ENCODE peak calls at places on chromosomes 5 and 9, in four cellular contexts. One of them, this sample, is unnamed.
A peak's percentile ranks its signal among the peaks of the same experiment; 100 is the strongest.

GRCh38 chr5:168670881-168671575 is 91.9 kb upstream of the PANK3 start:
- DNase-seq in dorsolateral prefrontal cortex: no peak
- DNase-seq in right lobe of liver: no peak
- DNase-seq in fibroblast of lung: no peak
- DNase-seq in this sample: no peak

GRCh38 chr9:34457266-34458012 is 931 bp downstream of the FAM219A start:
- DNase-seq in dorsolateral prefrontal cortex: peak; percentile 61
- DNase-seq in right lobe of liver: peak; percentile 76
- DNase-seq in fibroblast of lung: peak; percentile 63
- DNase-seq in this sample: peak; percentile 74

GRCh38 chr9:34254141-34254913 is 74.7 kb downstream of the KIF24 start:
- DNase-seq in dorsolateral prefrontal cortex: no peak
- DNase-seq in right lobe of liver: no peak
- DNase-seq in fibroblast of lung: peak; percentile 75
- DNase-seq in this sample: peak; percentile 97

GRCh38 chr5:173454764-173455598 is 126.8 kb upstream of the STC2 start:
- DNase-seq in dorsolateral prefrontal cortex: no peak
- DNase-seq in right lobe of liver: no peak
- DNase-seq in fibroblast of lung: peak; percentile 97
- DNase-seq in this sample: peak; percentile 95

GRCh38 chr5:6743161-6743560 is 29.9 kb downstream of the TENT4A start:
- DNase-seq in dorsolateral prefrontal cortex: no peak
- DNase-seq in right lobe of liver: no peak
- DNase-seq in fibroblast of lung: no peak
- DNase-seq in this sample: no peak

GRCh38 chr5:19605846-19606407 is 382.1 kb downstream of the CDH18 start:
- DNase-seq in dorsolateral prefrontal cortex: no peak
- DNase-seq in right lobe of liver: no peak
- DNase-seq in fibroblast of lung: no peak
- DNase-seq in this sample: peak; percentile 82

GRCh38 chr9:33272061-33272460 is 7.2 kb downstream of the CHMP5 start:
- DNase-seq in dorsolateral prefrontal cortex: no peak
- DNase-seq in right lobe of liver: no peak
- DNase-seq in fibroblast of lung: no peak
- DNase-seq in this sample: no peak

GRCh38 chr5:172910828-172911627 is 48.2 kb upstream of the RPL26L1 start:
- DNase-seq in dorsolateral prefrontal cortex: no peak
- DNase-seq in right lobe of liver: peak; percentile 80
- DNase-seq in fibroblast of lung: peak; percentile 92
- DNase-seq in this sample: no peak

GRCh38 chr5:142175461-142176142 is 67.0 kb downstream of the NDFIP1 start:
- DNase-seq in dorsolateral prefrontal cortex: no peak
- DNase-seq in right lobe of liver: no peak
- DNase-seq in fibroblast of lung: no peak
- DNase-seq in this sample: no peak

GRCh38 chr9:6930827-6931226 is 173.1 kb downstream of the KDM4C start:
- DNase-seq in dorsolateral prefrontal cortex: no peak
- DNase-seq in right lobe of liver: no peak
- DNase-seq in fibroblast of lung: peak; percentile 22
- DNase-seq in this sample: peak; percentile 70

GRCh38 chr9:131495726-131496292 is 6.9 kb upstream of the POMT1 start:
- DNase-seq in dorsolateral prefrontal cortex: no peak
- DNase-seq in right lobe of liver: no peak
- DNase-seq in fibroblast of lung: no peak
- DNase-seq in this sample: no peak

GRCh38 chr5:160169326-160169725 is 50.1 kb upstream of the PWWP2A start:
- DNase-seq in dorsolateral prefrontal cortex: no peak
- DNase-seq in right lobe of liver: no peak
- DNase-seq in fibroblast of lung: peak; percentile 78
- DNase-seq in this sample: peak; percentile 79

GRCh38 chr9:74281674-74282073 is 215.5 kb upstream of the RORB start:
- DNase-seq in dorsolateral prefrontal cortex: no peak
- DNase-seq in right lobe of liver: no peak
- DNase-seq in fibroblast of lung: no peak
- DNase-seq in this sample: peak; percentile 6
- TF ChIP-seq CTCF in dorsolateral prefrontal cortex: no peak
- TF ChIP-seq CTCF in right lobe of liver: peak; percentile 26
- TF ChIP-seq CTCF in fibroblast of lung: no peak
- TF ChIP-seq CTCF in this sample: peak; percentile 20

GRCh38 chr9:126564716-126565115 is 49.0 kb upstream of the LMX1B start:
- DNase-seq in dorsolateral prefrontal cortex: no peak
- DNase-seq in right lobe of liver: peak; percentile 29
- DNase-seq in fibroblast of lung: no peak
- DNase-seq in this sample: no peak
- TF ChIP-seq CTCF in dorsolateral prefrontal cortex: no peak
- TF ChIP-seq CTCF in right lobe of liver: no peak
- TF ChIP-seq CTCF in fibroblast of lung: no peak
- TF ChIP-seq CTCF in this sample: no peak

DNA sequence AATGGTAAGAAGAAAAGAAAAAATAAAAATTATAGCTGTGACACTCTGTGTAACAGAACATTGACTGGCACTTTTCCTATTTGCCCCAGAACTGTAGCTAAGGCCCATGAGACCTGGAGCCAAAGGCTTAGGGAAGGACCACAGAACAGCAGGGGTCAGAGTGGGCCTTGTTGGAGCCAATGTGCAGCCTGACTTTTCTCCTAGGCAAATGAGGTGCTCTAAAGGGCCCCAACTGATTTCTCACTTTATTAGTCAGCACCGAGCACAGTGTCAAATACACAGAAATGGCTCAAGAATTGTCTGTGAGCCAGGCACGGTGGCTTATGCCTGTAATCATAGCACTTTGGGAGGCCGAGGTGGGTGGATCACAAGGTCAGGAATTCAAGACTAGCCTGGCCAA is 4.1 kb upstream of the MEGF9 start:
- DNase-seq in dorsolateral prefrontal cortex: no peak
- DNase-seq in right lobe of liver: no peak
- DNase-seq in fibroblast of lung: no peak
- DNase-seq in this sample: no peak
- TF ChIP-seq CTCF in dorsolateral prefrontal cortex: no peak
- TF ChIP-seq CTCF in right lobe of liver: no peak
- TF ChIP-seq CTCF in fibroblast of lung: no peak
- TF ChIP-seq CTCF in this sample: no peak

GRCh38 chr5:4068171-4068570 is 472.5 kb downstream of the IRX1 start:
- DNase-seq in dorsolateral prefrontal cortex: no peak
- DNase-seq in right lobe of liver: no peak
- DNase-seq in fibroblast of lung: no peak
- DNase-seq in this sample: no peak

GRCh38 chr5:4065472-4066320 is 470.1 kb downstream of the IRX1 start:
- DNase-seq in dorsolateral prefrontal cortex: no peak
- DNase-seq in right lobe of liver: no peak
- DNase-seq in fibroblast of lung: no peak
- DNase-seq in this sample: no peak
- TF ChIP-seq CTCF in dorsolateral prefrontal cortex: no peak
- TF ChIP-seq CTCF in right lobe of liver: no peak
- TF ChIP-seq CTCF in fibroblast of lung: no peak
- TF ChIP-seq CTCF in this sample: no peak

GRCh38 chr5:3602713-3603502 is 7.3 kb downstream of the IRX1 start:
- DNase-seq in dorsolateral prefrontal cortex: peak; percentile 48
- DNase-seq in right lobe of liver: no peak
- DNase-seq in fibroblast of lung: no peak
- DNase-seq in this sample: no peak
- TF ChIP-seq CTCF in dorsolateral prefrontal cortex: peak; percentile 44
- TF ChIP-seq CTCF in right lobe of liver: peak; percentile 54
- TF ChIP-seq CTCF in fibroblast of lung: peak; percentile 38
- TF ChIP-seq CTCF in this sample: no peak

DNA sequence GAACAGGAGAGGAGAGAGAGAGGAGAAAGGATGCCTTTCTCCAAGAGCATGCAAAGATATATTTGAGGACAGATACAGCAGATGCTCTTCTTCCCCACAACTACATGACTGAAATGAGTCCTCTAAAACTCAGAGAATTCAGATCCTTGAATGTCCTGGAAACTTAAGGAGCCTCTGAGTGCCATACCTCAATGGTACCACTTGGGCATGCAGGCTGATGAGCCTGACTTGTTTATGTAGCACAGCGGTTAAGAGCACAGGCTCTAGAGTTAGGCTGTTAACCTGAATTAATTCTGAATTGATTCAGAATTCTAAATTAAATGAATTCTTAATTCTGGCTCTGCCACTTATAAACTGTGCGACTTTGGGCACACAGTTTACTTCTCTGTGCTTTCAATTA is 5.7 kb downstream of the PLPPR1 start:
- DNase-seq in dorsolateral prefrontal cortex: no peak
- DNase-seq in right lobe of liver: no peak
- DNase-seq in fibroblast of lung: no peak
- DNase-seq in this sample: no peak
- TF ChIP-seq CTCF in dorsolateral prefrontal cortex: no peak
- TF ChIP-seq CTCF in right lobe of liver: no peak
- TF ChIP-seq CTCF in fibroblast of lung: no peak
- TF ChIP-seq CTCF in this sample: no peak

DNA sequence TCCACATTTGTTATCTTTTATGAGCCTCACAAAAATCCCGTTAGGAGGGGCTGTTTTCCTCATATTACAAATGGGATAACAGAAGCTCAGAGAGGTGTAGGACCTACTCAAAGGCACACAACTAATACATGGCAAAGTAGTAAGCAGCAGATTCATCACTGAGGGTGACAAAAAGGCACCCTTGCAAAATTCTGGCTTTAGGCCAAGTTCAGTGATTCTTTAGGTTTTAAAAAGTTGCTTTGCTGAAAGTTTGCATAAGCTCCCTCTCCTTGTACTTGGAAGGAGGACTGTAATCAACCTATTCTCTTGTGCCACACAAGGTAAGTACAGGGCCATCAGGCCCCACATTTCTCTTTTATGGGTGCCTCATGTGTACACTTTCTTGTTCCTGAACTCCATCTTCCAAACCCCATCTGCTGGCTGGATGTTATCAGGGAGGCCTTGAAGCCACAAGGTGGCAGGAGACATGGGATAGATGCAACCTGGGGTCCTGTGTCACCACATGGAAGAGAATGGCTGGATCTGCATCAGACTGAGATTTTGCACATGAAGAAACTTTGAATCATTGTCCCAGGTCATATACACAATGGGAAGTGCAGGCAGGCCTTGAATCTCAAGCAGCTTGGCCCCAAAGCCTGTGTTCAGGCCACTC is 311.6 kb downstream of the MSX2 start:
- DNase-seq in dorsolateral prefrontal cortex: no peak
- DNase-seq in right lobe of liver: no peak
- DNase-seq in fibroblast of lung: no peak
- DNase-seq in this sample: no peak
- TF ChIP-seq CTCF in dorsolateral prefrontal cortex: no peak
- TF ChIP-seq CTCF in right lobe of liver: no peak
- TF ChIP-seq CTCF in fibroblast of lung: no peak
- TF ChIP-seq CTCF in this sample: no peak

GRCh38 chr9:91758491-91758981 is 191.5 kb downstream of the ROR2 start:
- DNase-seq in dorsolateral prefrontal cortex: no peak
- DNase-seq in right lobe of liver: no peak
- DNase-seq in fibroblast of lung: peak; percentile 72
- DNase-seq in this sample: peak; percentile 52
- TF ChIP-seq CTCF in dorsolateral prefrontal cortex: no peak
- TF ChIP-seq CTCF in right lobe of liver: peak; percentile 17
- TF ChIP-seq CTCF in fibroblast of lung: peak; percentile 85
- TF ChIP-seq CTCF in this sample: peak; percentile 77